ENCODE peak calls at places on chromosome 10, in six cellular contexts. P, Z, O, E, R and Y are unnamed samples.

GRCh38 chr10:113099431-113100298 is 149.6 kb downstream of the TCF7L2 start:
- DNase-seq in E (no peak), R (no peak), Z (no peak), O (peak), P (no peak), Y (peak)

GRCh38 chr10:29067628-29068027 is 221.2 kb upstream of the LYZL1 start:
- DNase-seq in P (no peak), O (no peak), Z (no peak), E (no peak), R (no peak), Y (no peak)

GRCh38 chr10:112680586-112680985 is 233.6 kb downstream of the VTI1A start:
- DNase-seq in E (no peak), O (no peak), P (no peak), Z (no peak), R (no peak), Y (no peak)

GRCh38 chr10:29643785-29644501 is 9.2 kb upstream of the SVIL start:
- DNase-seq in O (no peak), Z (no peak), R (no peak), P (no peak), E (no peak), Y (no peak)

GRCh38 chr10:62794306-62794705 is 10.2 kb upstream of the ADO start:
- DNase-seq in O (no peak), P (no peak), Z (no peak), E (no peak), R (no peak), Y (no peak)

GRCh38 chr10:132272061-132272766 is 35.5 kb downstream of the STK32C start:
- DNase-seq in O (no peak), P (peak), E (no peak), Z (peak), R (no peak), Y (peak)

GRCh38 chr10:77513783-77514331 is 123.8 kb downstream of the KCNMA1 start:
- DNase-seq in E (no peak), O (peak), R (no peak), Z (no peak), P (peak), Y (peak)

GRCh38 chr10:789831-790701 is 100.6 kb upstream of the DIP2C start:
- DNase-seq in P (no peak), O (no peak), E (no peak), R (no peak), Z (no peak), Y (peak)

GRCh38 chr10:26857991-26858706 is 2.6 kb downstream of the ABI1 start:
- DNase-seq in E (no peak), R (no peak), Z (no peak), P (no peak), O (no peak), Y (no peak)

GRCh38 chr10:78173360-78174020 is 139.8 kb downstream of the RPS24 start:
- DNase-seq in R (no peak), Z (no peak), O (no peak), P (no peak), E (no peak), Y (no peak)

GRCh38 chr10:79342811-79343541 is 4.3 kb upstream of the PPIF start:
- DNase-seq in Z (no peak), O (peak), R (no peak), E (no peak), P (no peak), Y (no peak)

GRCh38 chr10:30366829-30367228 is 17.8 kb upstream of the MTPAP start:
- DNase-seq in Z (no peak), E (no peak), O (no peak), R (peak), P (no peak), Y (no peak)

GRCh38 chr10:119166111-119166500 is 592 bp upstream of the SFXN4 start:
- DNase-seq in O (no peak), R (no peak), E (no peak), Z (no peak), P (no peak), Y (no peak)

GRCh38 chr10:124037784-124038183 is 55.6 kb downstream of the CHST15 start:
- DNase-seq in P (no peak), O (no peak), E (no peak), Z (peak), R (no peak), Y (no peak)

GRCh38 chr10:96675846-96676245 is 44.5 kb downstream of the PIK3AP1 start:
- DNase-seq in Z (no peak), P (no peak), E (peak), O (no peak), R (no peak), Y (no peak)

GRCh38 chr10:70584941-70585544 is 17.5 kb downstream of the PRF1 start:
- DNase-seq in O (no peak), P (no peak), Z (no peak), R (no peak), E (peak), Y (peak)

GRCh38 chr10:87803831-87804230 is 14.2 kb downstream of the ATAD1 start:
- DNase-seq in O (no peak), P (no peak), R (no peak), E (no peak), Z (no peak), Y (no peak)

GRCh38 chr10:122290334-122290733 is 19.2 kb downstream of the BTBD16 start:
- DNase-seq in O (no peak), P (no peak), E (peak), R (no peak), Z (no peak), Y (no peak)

GRCh38 chr10:6383099-6383812 is 180.5 kb downstream of the PFKFB3 start:
- DNase-seq in Z (no peak), R (peak), P (no peak), E (no peak), O (no peak), Y (no peak)

GRCh38 chr10:96588601-96589419 is 2.0 kb upstream of the TM9SF3 start:
- DNase-seq in Z (no peak), O (no peak), P (no peak), E (no peak), R (no peak), Y (no peak)

GRCh38 chr10:28910960-28911359 is 233.6 kb downstream of the BAMBI start:
- DNase-seq in P (no peak), E (no peak), R (no peak), Z (no peak), O (no peak), Y (no peak)

GRCh38 chr10:103850572-103850895 is 4.8 kb downstream of the SH3PXD2A start:
- DNase-seq in P (no peak), E (no peak), Z (no peak), O (no peak), R (no peak), Y (no peak)

GRCh38 chr10:116833986-116834760 is 15.1 kb upstream of the ENO4 start:
- DNase-seq in R (peak), P (no peak), Z (no peak), O (no peak), E (no peak), Y (no peak)

GRCh38 chr10:3624367-3624766 is 160.6 kb downstream of the KLF6 start:
- DNase-seq in E (no peak), P (no peak), R (no peak), Z (no peak), O (no peak), Y (no peak)

GRCh38 chr10:12418000-12418399 is 68.7 kb downstream of the CAMK1D start:
- DNase-seq in P (no peak), Z (no peak), E (no peak), O (no peak), R (no peak), Y (no peak)

GRCh38 chr10:80437227-80437626 is 16.9 kb upstream of the TSPAN14 start:
- DNase-seq in E (no peak), P (no peak), R (no peak), Z (no peak), O (no peak), Y (no peak)

GRCh38 chr10:87552248-87552914 is 47.7 kb downstream of the MINPP1 start:
- DNase-seq in E (no peak), R (no peak), O (no peak), Z (no peak), P (no peak), Y (no peak)

GRCh38 chr10:43218206-43218950 is 48.5 kb downstream of the RASGEF1A start:
- DNase-seq in E (no peak), Z (peak), R (no peak), P (no peak), O (no peak), Y (peak)

GRCh38 chr10:74871595-74872382 is 45.4 kb downstream of the KAT6B start:
- DNase-seq in O (peak), R (no peak), Z (no peak), E (no peak), P (peak), Y (no peak)

GRCh38 chr10:80506189-80506575 is 31.5 kb upstream of the SH2D4B start:
- DNase-seq in R (no peak), E (peak), O (no peak), P (no peak), Z (no peak), Y (peak)

GRCh38 chr10:121332829-121333765 is 265.1 kb downstream of the FGFR2 start:
- DNase-seq in E (no peak), P (no peak), Z (no peak), R (peak), O (peak), Y (no peak)

GRCh38 chr10:50615654-50616053 is 8.1 kb downstream of the SGMS1 start:
- DNase-seq in Z (no peak), P (no peak), E (no peak), O (no peak), R (no peak), Y (no peak)

GRCh38 chr10:98694863-98695262 is 248.1 kb upstream of the HPS1 start:
- DNase-seq in O (no peak), R (no peak), Z (no peak), P (no peak), E (no peak), Y (no peak)

GRCh38 chr10:6503171-6503570 is 76.9 kb downstream of the PRKCQ start:
- DNase-seq in P (no peak), Z (no peak), E (no peak), R (no peak), O (no peak), Y (no peak)

GRCh38 chr10:117860823-117861222 is 185.9 kb downstream of the RAB11FIP2 start:
- DNase-seq in Z (no peak), P (no peak), R (no peak), E (peak), O (no peak), Y (no peak)

GRCh38 chr10:52115823-52116222 is 198.3 kb upstream of the DKK1 start:
- DNase-seq in P (no peak), R (no peak), O (no peak), E (no peak), Z (no peak), Y (no peak)

GRCh38 chr10:69214666-69215131 is 5.4 kb upstream of the HKDC1 start:
- DNase-seq in P (no peak), Z (no peak), R (no peak), E (no peak), O (no peak), Y (no peak)

GRCh38 chr10:43194266-43194665 is 56.0 kb downstream of the CSGALNACT2 start:
- DNase-seq in O (no peak), E (no peak), Z (no peak), P (no peak), R (peak), Y (no peak)

GRCh38 chr10:113199459-113199858 is 249.4 kb downstream of the TCF7L2 start:
- DNase-seq in E (no peak), R (peak), Z (no peak), O (no peak), P (no peak), Y (no peak)

DNA sequence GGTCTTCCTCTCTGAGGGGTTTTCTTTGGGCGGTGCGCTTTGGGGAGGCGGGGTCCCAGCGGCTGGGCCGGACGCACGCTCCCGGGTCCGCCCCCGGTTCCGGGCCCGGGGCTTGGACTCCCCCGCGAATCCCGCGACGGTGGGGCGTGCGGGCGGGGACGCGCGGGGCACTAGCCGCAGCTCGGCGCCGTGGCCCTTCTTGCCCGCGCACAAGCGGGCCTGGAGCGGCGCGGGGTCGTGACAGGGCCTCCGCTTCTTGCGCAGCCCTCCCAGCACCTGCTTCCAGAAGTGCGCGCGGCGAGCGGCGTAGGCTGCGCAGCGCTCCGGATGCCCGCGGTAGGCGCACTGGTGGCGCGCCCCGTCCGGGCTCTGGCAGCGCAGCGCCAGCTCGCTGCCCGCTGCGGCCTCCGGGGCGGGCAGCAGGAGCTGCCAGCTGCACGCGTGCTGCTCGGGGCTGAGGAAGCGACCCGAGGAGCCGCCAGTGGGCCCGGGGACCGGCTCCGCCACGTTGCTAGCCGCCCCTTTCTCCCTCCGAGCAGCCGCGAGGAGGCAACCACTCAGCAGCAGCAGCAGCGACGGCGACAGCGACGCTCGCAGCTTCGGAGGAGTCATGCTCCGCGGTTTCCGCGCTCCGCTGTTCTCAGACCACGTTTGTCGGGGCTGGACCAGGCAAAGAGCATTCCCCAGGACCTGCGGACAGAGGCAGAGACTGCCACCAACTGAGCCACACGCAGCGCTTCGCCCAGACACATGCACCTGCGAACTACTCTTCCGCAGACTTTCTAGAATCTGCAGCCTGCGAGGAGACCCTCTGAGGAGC is 718 bp downstream of the FGFBP3 start:
- DNase-seq in Z (peak), O (peak), P (peak), E (peak), R (no peak), Y (peak)
- TF ChIP-seq CTCF in Z (no peak), O (no peak), P (peak), E (peak), R (peak), Y (peak)

DNA sequence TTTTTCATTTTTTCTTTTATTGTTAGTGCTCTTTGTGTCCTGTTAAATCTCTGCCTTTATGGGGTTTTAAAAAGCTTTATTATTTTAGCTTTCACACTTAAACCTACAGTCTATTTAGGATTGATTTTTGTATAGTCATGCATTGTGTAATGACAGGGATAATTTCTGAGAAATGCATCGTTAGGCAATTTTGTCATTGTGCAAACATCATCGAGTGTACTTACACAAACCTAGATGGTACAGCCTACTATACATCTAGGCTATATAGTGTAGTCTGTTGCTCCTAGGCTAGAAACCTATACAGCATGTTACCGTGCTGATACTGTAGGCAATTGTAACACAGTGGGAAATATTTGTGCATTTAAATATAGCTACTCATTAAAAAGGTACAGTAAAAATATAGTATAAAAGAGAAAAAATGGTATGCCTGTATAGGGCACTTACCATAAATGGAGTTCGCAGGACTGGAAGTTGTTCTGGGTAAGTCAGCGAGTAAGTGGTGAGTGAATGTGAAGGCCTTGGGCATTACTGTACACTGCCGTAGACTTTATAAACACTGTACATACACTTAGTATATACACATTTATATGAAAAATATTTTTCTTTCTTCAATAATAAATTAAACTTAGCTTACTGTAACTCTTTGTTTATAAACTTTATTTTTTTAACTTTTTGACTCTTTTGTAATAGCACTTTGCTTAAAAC is 16.0 kb downstream of the UBE2D1 start:
- DNase-seq in P (no peak), Z (no peak), R (no peak), O (no peak), E (peak), Y (no peak)
- TF ChIP-seq POLR2AphosphoS5 in P (no peak), Z (no peak), R (no peak), O (no peak), E (no peak), Y (peak)

GRCh38 chr10:84077728-84078127 is 61.6 kb upstream of the GHITM start:
- DNase-seq in R (peak), E (no peak), O (no peak), P (no peak), Z (no peak), Y (no peak)

GRCh38 chr10:84076047-84076388 is 63.3 kb upstream of the GHITM start:
- DNase-seq in E (no peak), Z (no peak), P (no peak), O (no peak), R (peak), Y (no peak)

GRCh38 chr10:84078771-84079170 is 60.5 kb upstream of the GHITM start:
- DNase-seq in R (peak), P (no peak), Z (no peak), O (no peak), E (no peak), Y (no peak)

GRCh38 chr10:84075226-84076046 is 63.9 kb upstream of the GHITM start:
- DNase-seq in O (no peak), R (peak), Z (no peak), P (no peak), E (no peak), Y (no peak)

DNA sequence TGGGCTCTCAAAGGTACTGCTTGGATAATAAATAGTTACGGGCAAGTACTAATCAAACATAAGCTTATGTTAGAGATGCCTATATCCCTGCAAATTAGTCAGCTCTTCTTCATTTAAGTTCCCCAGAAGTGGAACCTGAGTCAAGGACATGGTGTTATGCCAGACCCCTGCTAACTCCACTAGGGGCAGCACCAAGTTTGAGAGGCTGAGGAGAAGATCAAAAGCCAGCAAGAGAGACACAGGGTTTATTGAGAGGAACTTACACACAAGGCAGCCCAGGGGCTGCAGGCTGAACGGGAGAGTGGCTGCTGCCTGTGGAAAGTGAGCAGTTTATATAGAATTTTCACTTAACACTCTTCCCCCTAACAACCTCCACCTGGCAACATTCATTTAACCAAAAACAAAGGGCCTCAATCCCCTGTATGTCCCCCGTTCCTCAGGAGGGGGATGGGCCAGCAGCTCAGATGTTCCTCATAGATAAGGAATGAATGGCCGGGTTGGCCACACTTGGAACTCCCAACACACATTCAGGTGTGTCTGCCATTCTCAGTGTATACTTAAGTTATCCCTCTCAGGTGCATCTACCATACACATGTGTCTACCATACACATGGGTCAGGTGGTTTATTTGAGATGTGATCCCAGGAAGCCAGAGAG is 62.6 kb upstream of the GHITM start:
- DNase-seq in O (no peak), E (peak), P (no peak), Z (no peak), R (peak), Y (no peak)
- TF ChIP-seq CTCF in O (no peak), E (no peak), P (no peak), Z (no peak), R (peak), Y (no peak)

GRCh38 chr10:44369296-44369695 is 15.6 kb downstream of the CXCL12 start:
- DNase-seq in E (no peak), O (no peak), P (no peak), Z (peak), R (no peak), Y (no peak)

GRCh38 chr10:44373341-44373995 is 11.4 kb downstream of the CXCL12 start:
- DNase-seq in E (no peak), P (no peak), O (no peak), Z (peak), R (no peak), Y (peak)

GRCh38 chr10:44372181-44372580 is 12.7 kb downstream of the CXCL12 start:
- DNase-seq in O (no peak), Z (peak), R (no peak), E (no peak), P (no peak), Y (no peak)

GRCh38 chr10:44369851-44370250 is 15.0 kb downstream of the CXCL12 start:
- DNase-seq in R (no peak), O (no peak), Z (no peak), E (no peak), P (no peak), Y (no peak)

GRCh38 chr10:44370731-44371248 is 14.1 kb downstream of the CXCL12 start:
- DNase-seq in Z (peak), O (no peak), P (no peak), E (no peak), R (no peak), Y (no peak)
- TF ChIP-seq POLR2AphosphoS5 in Z (peak), O (no peak), P (no peak), E (no peak), R (no peak), Y (no peak)